ENCODE peak calls at places on chromosomes 11 and 22, in four cellular contexts. One of them, this sample, is unnamed.

GRCh38 chr11:134244593-134244992 is 8.6 kb downstream of the THYN1 start:
- DNase-seq in hypothalamus: no peak
- DNase-seq in lower leg skin: no peak
- DNase-seq in left cardiac atrium: no peak
- DNase-seq in this sample: no peak

GRCh38 chr11:2881076-2881973 is 4.2 kb downstream of the CDKN1C start:
- DNase-seq in hypothalamus: no peak
- DNase-seq in lower leg skin: no peak
- DNase-seq in left cardiac atrium: no peak
- DNase-seq in this sample: no peak

GRCh38 chr22:50438305-50439275 is 36.2 kb downstream of the SBF1 start:
- DNase-seq in hypothalamus: no peak
- DNase-seq in lower leg skin: no peak
- DNase-seq in left cardiac atrium: peak
- DNase-seq in this sample: no peak

GRCh38 chr11:10622957-10623787 is 54.7 kb upstream of the LYVE1 start:
- DNase-seq in hypothalamus: no peak
- DNase-seq in lower leg skin: peak
- DNase-seq in left cardiac atrium: peak
- DNase-seq in this sample: no peak

GRCh38 chr11:78216571-78217287 is 28.0 kb downstream of the USP35 start:
- DNase-seq in hypothalamus: no peak
- DNase-seq in lower leg skin: peak
- DNase-seq in left cardiac atrium: no peak
- DNase-seq in this sample: no peak

GRCh38 chr11:60429272-60429671 is at the start of gene MS4A5:
- DNase-seq in hypothalamus: no peak
- DNase-seq in lower leg skin: no peak
- DNase-seq in left cardiac atrium: no peak
- DNase-seq in this sample: no peak

GRCh38 chr11:103433976-103434375 is 324.8 kb downstream of the DYNC2H1 start:
- DNase-seq in hypothalamus: no peak
- DNase-seq in lower leg skin: no peak
- DNase-seq in left cardiac atrium: no peak
- DNase-seq in this sample: no peak

GRCh38 chr11:93537022-93537421 is 6.2 kb downstream of the SMCO4 start:
- DNase-seq in hypothalamus: peak
- DNase-seq in lower leg skin: no peak
- DNase-seq in left cardiac atrium: peak
- DNase-seq in this sample: peak

GRCh38 chr22:49734882-49735281 is 92.8 kb downstream of the BRD1 start:
- DNase-seq in hypothalamus: no peak
- DNase-seq in lower leg skin: peak
- DNase-seq in left cardiac atrium: no peak
- DNase-seq in this sample: no peak

GRCh38 chr11:125263268-125263790 is 98.8 kb downstream of the PKNOX2 start:
- DNase-seq in hypothalamus: peak
- DNase-seq in lower leg skin: no peak
- DNase-seq in left cardiac atrium: peak
- DNase-seq in this sample: peak

GRCh38 chr11:57476223-57476882 is 16.0 kb downstream of the RTN4RL2 start:
- DNase-seq in hypothalamus: no peak
- DNase-seq in lower leg skin: no peak
- DNase-seq in left cardiac atrium: peak
- DNase-seq in this sample: no peak

GRCh38 chr11:73164803-73165542 is 22.9 kb upstream of the FCHSD2 start:
- DNase-seq in hypothalamus: no peak
- DNase-seq in lower leg skin: no peak
- DNase-seq in left cardiac atrium: no peak
- DNase-seq in this sample: no peak

GRCh38 chr11:28058333-28058732 is 49.6 kb downstream of the KIF18A start:
- DNase-seq in hypothalamus: no peak
- DNase-seq in lower leg skin: no peak
- DNase-seq in left cardiac atrium: no peak
- DNase-seq in this sample: no peak

GRCh38 chr11:72525466-72525865 is 91.1 kb upstream of the CLPB start:
- DNase-seq in hypothalamus: no peak
- DNase-seq in lower leg skin: no peak
- DNase-seq in left cardiac atrium: no peak
- DNase-seq in this sample: no peak

GRCh38 chr11:27100534-27100933 is 59.9 kb downstream of the BBOX1 start:
- DNase-seq in hypothalamus: no peak
- DNase-seq in lower leg skin: no peak
- DNase-seq in left cardiac atrium: no peak
- DNase-seq in this sample: no peak

GRCh38 chr22:50272103-50272782 is 2.1 kb upstream of the MAPK11 start:
- DNase-seq in hypothalamus: no peak
- DNase-seq in lower leg skin: no peak
- DNase-seq in left cardiac atrium: no peak
- DNase-seq in this sample: no peak

GRCh38 chr22:38504731-38505594 is 1.1 kb downstream of the DDX17 start:
- DNase-seq in hypothalamus: no peak
- DNase-seq in lower leg skin: peak
- DNase-seq in left cardiac atrium: peak
- DNase-seq in this sample: peak

GRCh38 chr22:35516723-35517122 is 23.9 kb upstream of the RASD2 start:
- DNase-seq in hypothalamus: no peak
- DNase-seq in lower leg skin: no peak
- DNase-seq in left cardiac atrium: no peak
- DNase-seq in this sample: no peak

GRCh38 chr22:49297286-49297870 is 530.3 kb downstream of the BRD1 start:
- DNase-seq in hypothalamus: no peak
- DNase-seq in lower leg skin: peak
- DNase-seq in left cardiac atrium: no peak
- DNase-seq in this sample: no peak

GRCh38 chr22:30247974-30248373 is 1.4 kb upstream of the LIF start:
- DNase-seq in hypothalamus: no peak
- DNase-seq in lower leg skin: no peak
- DNase-seq in left cardiac atrium: no peak
- DNase-seq in this sample: no peak

GRCh38 chr11:95412074-95412473 is 181.1 kb upstream of the SESN3 start:
- DNase-seq in hypothalamus: no peak
- DNase-seq in lower leg skin: no peak
- DNase-seq in left cardiac atrium: no peak
- DNase-seq in this sample: no peak

GRCh38 chr22:28920757-28921584 is 37.6 kb downstream of the ZNRF3 start:
- DNase-seq in hypothalamus: no peak
- DNase-seq in lower leg skin: peak
- DNase-seq in left cardiac atrium: no peak
- DNase-seq in this sample: no peak

GRCh38 chr22:42958937-42959336 is 56.0 kb downstream of the PACSIN2 start:
- DNase-seq in hypothalamus: no peak
- DNase-seq in lower leg skin: no peak
- DNase-seq in left cardiac atrium: no peak
- DNase-seq in this sample: no peak

GRCh38 chr22:40920526-40920925 is 30.7 kb upstream of the RBX1 start:
- DNase-seq in hypothalamus: no peak
- DNase-seq in lower leg skin: no peak
- DNase-seq in left cardiac atrium: no peak
- DNase-seq in this sample: no peak

GRCh38 chr11:61266602-61267001 is 25.6 kb downstream of the PGA5 start:
- DNase-seq in hypothalamus: no peak
- DNase-seq in lower leg skin: no peak
- DNase-seq in left cardiac atrium: no peak
- DNase-seq in this sample: no peak

GRCh38 chr11:117771841-117772240 is 25.2 kb downstream of the DSCAML1 start:
- DNase-seq in hypothalamus: no peak
- DNase-seq in lower leg skin: no peak
- DNase-seq in left cardiac atrium: no peak
- DNase-seq in this sample: no peak

GRCh38 chr22:46454910-46455269 is 82.5 kb downstream of the CELSR1 start:
- DNase-seq in hypothalamus: no peak
- DNase-seq in lower leg skin: no peak
- DNase-seq in left cardiac atrium: no peak
- DNase-seq in this sample: no peak

GRCh38 chr11:34632105-34632780 is 11.3 kb downstream of the EHF start:
- DNase-seq in hypothalamus: peak
- DNase-seq in lower leg skin: no peak
- DNase-seq in left cardiac atrium: no peak
- DNase-seq in this sample: no peak

GRCh38 chr11:63858628-63859550 is 20.0 kb downstream of the MARK2 start:
- DNase-seq in hypothalamus: no peak
- DNase-seq in lower leg skin: no peak
- DNase-seq in left cardiac atrium: peak
- DNase-seq in this sample: no peak

GRCh38 chr11:44865866-44866272 is 84.8 kb downstream of the TP53I11 start:
- DNase-seq in hypothalamus: no peak
- DNase-seq in lower leg skin: no peak
- DNase-seq in left cardiac atrium: peak
- DNase-seq in this sample: peak

GRCh38 chr11:116605543-116605942 is 167.2 kb downstream of the BUD13 start:
- DNase-seq in hypothalamus: no peak
- DNase-seq in lower leg skin: peak
- DNase-seq in left cardiac atrium: no peak
- DNase-seq in this sample: no peak

GRCh38 chr11:14075118-14075601 is 112.6 kb downstream of the SPON1 start:
- DNase-seq in hypothalamus: no peak
- DNase-seq in lower leg skin: no peak
- DNase-seq in left cardiac atrium: no peak
- DNase-seq in this sample: no peak

GRCh38 chr11:2883717-2884423 is 1.7 kb downstream of the CDKN1C start:
- DNase-seq in hypothalamus: no peak
- DNase-seq in lower leg skin: no peak
- DNase-seq in left cardiac atrium: peak
- DNase-seq in this sample: peak

GRCh38 chr11:85187992-85188391 is 439.2 kb downstream of the DLG2 start:
- DNase-seq in hypothalamus: no peak
- DNase-seq in lower leg skin: no peak
- DNase-seq in left cardiac atrium: no peak
- DNase-seq in this sample: no peak